ENCODE peak calls at places on chromosomes 7 and 10, in five cellular contexts. Q, N, Y, F and A are unnamed samples.

GRCh38 chr7:13144622-13145021 is 457.2 kb downstream of the ARL4A start:
- DNase-seq in N (no peak), Y (no peak), F (no peak), Q (no peak), A (no peak)

GRCh38 chr7:1621718-1622117 is 48.4 kb upstream of the ELFN1 start:
- DNase-seq in Q (no peak), Y (no peak), N (no peak), F (no peak), A (no peak)

GRCh38 chr7:157011333-157012112 is 1.1 kb upstream of the MNX1 start:
- DNase-seq in F (no peak), Y (no peak), Q (no peak), N (no peak), A (no peak)

GRCh38 chr7:20539201-20539600 is 76.3 kb upstream of the ABCB5 start:
- DNase-seq in F (no peak), N (no peak), Y (no peak), Q (no peak), A (no peak)

GRCh38 chr10:34255075-34255474 is 560.0 kb downstream of the PARD3 start:
- DNase-seq in Y (no peak), N (no peak), Q (no peak), F (no peak), A (no peak)

GRCh38 chr7:80724249-80724871 is 85.9 kb downstream of the CD36 start:
- DNase-seq in N (no peak), Y (no peak), Q (no peak), F (peak), A (no peak)

GRCh38 chr10:49223205-49223604 is 35.0 kb upstream of the TMEM273 start:
- DNase-seq in Y (no peak), F (no peak), Q (no peak), N (no peak), A (no peak)

GRCh38 chr7:121079425-121080169 is 91.1 kb downstream of the CPED1 start:
- DNase-seq in Y (no peak), F (peak), N (no peak), Q (no peak), A (no peak)

GRCh38 chr10:20084451-20084850 is 268.2 kb downstream of the PLXDC2 start:
- DNase-seq in F (no peak), N (no peak), Q (no peak), Y (no peak), A (no peak)

GRCh38 chr7:106866298-106867281 is 1.5 kb downstream of the PIK3CG start:
- DNase-seq in N (no peak), F (no peak), Y (no peak), Q (no peak), A (no peak)

GRCh38 chr10:6607778-6608177 is 27.7 kb upstream of the PRKCQ start:
- DNase-seq in N (no peak), F (no peak), Y (no peak), Q (no peak), A (no peak)

GRCh38 chr10:113534428-113534827 is 18.4 kb upstream of the HABP2 start:
- DNase-seq in Q (no peak), F (no peak), N (no peak), Y (no peak), A (no peak)

GRCh38 chr10:68109312-68109711 is at the start of gene MYPN:
- DNase-seq in Q (no peak), Y (no peak), N (no peak), F (no peak), A (no peak)

GRCh38 chr10:105691811-105692210 is 1050.7 kb downstream of the SORCS3 start:
- DNase-seq in N (no peak), F (peak), Y (no peak), Q (no peak), A (no peak)

GRCh38 chr10:102610499-102610898 is 33.8 kb upstream of the TRIM8 start:
- DNase-seq in Q (no peak), F (no peak), Y (no peak), N (no peak), A (no peak)

GRCh38 chr7:87448427-87448826 is 27.1 kb downstream of the ABCB4 start:
- DNase-seq in Y (no peak), Q (no peak), F (no peak), N (no peak), A (no peak)

GRCh38 chr7:81990395-81990794 is 220.5 kb upstream of the HGF start:
- DNase-seq in Q (no peak), F (no peak), N (no peak), Y (no peak), A (no peak)